ENCODE peak calls at places on chromosome 12, in seven cellular contexts. F is hippocampal formation, P is COLO829, K is SW 1271, O is Panc1, W is nucleus accumbens, L is mesendoderm. R is an unnamed sample.

GRCh38 chr12:39145175-39145999 is 240.0 kb upstream of the CPNE8 start:
- DNase-seq in W (peak), F (peak), K (no peak), P (no peak), L (peak), O (no peak), R (no peak)

GRCh38 chr12:96321941-96322340 is 78.3 kb downstream of the CDK17 start:
- DNase-seq in F (no peak), O (no peak), K (no peak), P (no peak), W (no peak), L (no peak), R (no peak)

GRCh38 chr12:51906452-51907082 is 737 bp upstream of the ACVRL1 start:
- DNase-seq in K (no peak), W (no peak), O (no peak), L (no peak), P (no peak), F (no peak), R (no peak)

GRCh38 chr12:104057771-104058197 is 6.5 kb upstream of the HCFC2 start:
- DNase-seq in K (peak), W (no peak), L (peak), F (no peak), P (peak), O (no peak), R (no peak)

GRCh38 chr12:57175428-57176138 is 28.2 kb upstream of the LRP1-AS start:
- DNase-seq in K (peak), O (peak), P (peak), F (peak), L (peak), W (peak), R (peak)

GRCh38 chr12:93943766-93944165 is 204.6 kb upstream of the PLXNC1 start:
- DNase-seq in W (no peak), L (peak), O (no peak), K (no peak), F (no peak), P (no peak), R (no peak)

GRCh38 chr12:89354630-89354931 is 2.3 kb upstream of the DUSP6 start:
- DNase-seq in P (no peak), L (peak), K (peak), O (no peak), W (no peak), F (no peak), R (no peak)

GRCh38 chr12:94427520-94428381 is 31.9 kb downstream of the CEP83 start:
- DNase-seq in O (no peak), W (no peak), P (no peak), F (no peak), L (no peak), K (no peak), R (no peak)

GRCh38 chr12:42824327-42824726 is 234.8 kb upstream of the PRICKLE1 start:
- DNase-seq in W (no peak), F (no peak), O (no peak), K (no peak), P (no peak), L (no peak), R (no peak)

R was measured in keratinocyte.